ENCODE peak calls at places on chromosomes 7 and 10, in ten cellular contexts. D, R, L, S, X, B, A, U, W and E are unnamed samples.

GRCh38 chr10:63375458-63375857 is 90.3 kb downstream of the JMJD1C start:
- DNase-seq in D (no peak), R (no peak), L (no peak), S (no peak), X (no peak), B (no peak), A (peak), U (no peak), W (no peak), E (no peak)

GRCh38 chr7:12389089-12389700 is 14.5 kb downstream of the VWDE start:
- DNase-seq in D (peak), R (peak), L (peak), S (peak), X (peak), B (no peak), A (peak), U (peak), W (no peak), E (peak)

GRCh38 chr10:48416584-48417232 is 110.2 kb downstream of the MAPK8 start:
- DNase-seq in D (no peak), R (no peak), L (no peak), S (no peak), X (no peak), B (no peak), A (no peak), U (no peak), W (no peak), E (no peak)

GRCh38 chr7:17546206-17546998 is 247.9 kb downstream of the AHR start:
- DNase-seq in D (no peak), R (no peak), L (peak), S (no peak), X (no peak), B (no peak), A (peak), U (no peak), W (no peak), E (no peak)

GRCh38 chr7:12111461-12112405 is 99.4 kb upstream of the TMEM106B start:
- DNase-seq in D (no peak), R (peak), L (no peak), S (no peak), X (peak), B (no peak), A (no peak), U (peak), W (no peak), E (peak)

GRCh38 chr10:103980246-103980906 is 13.4 kb downstream of the SLK start:
- DNase-seq in D (no peak), R (no peak), L (no peak), S (no peak), X (no peak), B (no peak), A (no peak), U (no peak), W (no peak), E (no peak)

GRCh38 chr7:84948632-84949031 is 238.2 kb downstream of the SEMA3D start:
- DNase-seq in D (no peak), R (no peak), L (no peak), S (no peak), X (no peak), B (no peak), A (no peak), U (no peak), W (no peak), E (no peak)

GRCh38 chr10:48253970-48254657 is 20.4 kb downstream of the FRMPD2 start:
- DNase-seq in D (no peak), R (no peak), L (no peak), S (no peak), X (no peak), B (no peak), A (peak), U (no peak), W (no peak), E (no peak)

GRCh38 chr10:29957887-29958330 is 101.5 kb downstream of the JCAD start:
- DNase-seq in D (no peak), R (peak), L (no peak), S (no peak), X (no peak), B (peak), A (peak), U (no peak), W (no peak), E (peak)

GRCh38 chr7:27172823-27173411 is 1.2 kb downstream of the HOXA10 start:
- DNase-seq in D (peak), R (peak), L (no peak), S (no peak), X (peak), B (peak), A (peak), U (no peak), W (no peak), E (no peak)

GRCh38 chr7:144384071-144384470 is 19.4 kb downstream of the NOBOX start:
- DNase-seq in D (no peak), R (peak), L (no peak), S (peak), X (no peak), B (peak), A (peak), U (no peak), W (no peak), E (no peak)

GRCh38 chr7:5699951-5700384 is 81.5 kb downstream of the RNF216 start:
- DNase-seq in D (no peak), R (no peak), L (no peak), S (no peak), X (peak), B (no peak), A (no peak), U (no peak), W (no peak), E (no peak)

GRCh38 chr10:35821339-35821911 is 179.3 kb upstream of the FZD8 start:
- DNase-seq in D (no peak), R (no peak), L (no peak), S (no peak), X (no peak), B (no peak), A (peak), U (no peak), W (no peak), E (no peak)

GRCh38 chr7:22728416-22729029 is 1.5 kb downstream of the IL6 start:
- DNase-seq in D (no peak), R (peak), L (peak), S (peak), X (peak), B (no peak), A (peak), U (peak), W (no peak), E (no peak)

GRCh38 chr7:13946181-13946580 is 43.3 kb downstream of the ETV1 start:
- DNase-seq in D (no peak), R (no peak), L (no peak), S (no peak), X (no peak), B (no peak), A (no peak), U (no peak), W (no peak), E (no peak)

GRCh38 chr7:8146156-8146555 is 115.8 kb downstream of the ICA1 start:
- DNase-seq in D (no peak), R (no peak), L (no peak), S (no peak), X (no peak), B (no peak), A (no peak), U (no peak), W (no peak), E (no peak)

GRCh38 chr10:16943301-16944080 is 126.3 kb upstream of the RSU1 start:
- DNase-seq in D (no peak), R (no peak), L (no peak), S (no peak), X (no peak), B (no peak), A (no peak), U (no peak), W (no peak), E (no peak)

GRCh38 chr10:22988581-22989360 is 60.9 kb downstream of the ARMC3 start:
- DNase-seq in D (peak), R (peak), L (peak), S (peak), X (peak), B (peak), A (peak), U (peak), W (peak), E (peak)

GRCh38 chr10:87546221-87546620 is 41.5 kb downstream of the MINPP1 start:
- DNase-seq in D (no peak), R (no peak), L (peak), S (no peak), X (no peak), B (no peak), A (no peak), U (no peak), W (peak), E (peak)

GRCh38 chr10:58820862-58821559 is 308.3 kb downstream of the BICC1 start:
- DNase-seq in D (no peak), R (no peak), L (no peak), S (no peak), X (no peak), B (no peak), A (peak), U (no peak), W (no peak), E (no peak)

GRCh38 chr10:74799840-74800239 is 26.6 kb upstream of the KAT6B start:
- DNase-seq in D (no peak), R (no peak), L (no peak), S (no peak), X (no peak), B (no peak), A (peak), U (no peak), W (no peak), E (no peak)

GRCh38 chr7:46257766-46258448 is 336.8 kb upstream of the IGFBP3 start:
- DNase-seq in D (no peak), R (peak), L (no peak), S (peak), X (no peak), B (no peak), A (peak), U (no peak), W (no peak), E (no peak)

GRCh38 chr10:24556746-24557742 is 166.6 kb downstream of the ARHGAP21 start:
- DNase-seq in D (no peak), R (peak), L (no peak), S (peak), X (peak), B (no peak), A (peak), U (peak), W (no peak), E (no peak)

GRCh38 chr7:25084826-25085225 is 40.2 kb downstream of the CYCS start:
- DNase-seq in D (no peak), R (no peak), L (no peak), S (no peak), X (no peak), B (no peak), A (no peak), U (no peak), W (no peak), E (no peak)

GRCh38 chr7:45055594-45056219 is 33.1 kb downstream of the NACAD start:
- DNase-seq in D (no peak), R (no peak), L (no peak), S (no peak), X (no peak), B (peak), A (no peak), U (no peak), W (no peak), E (no peak)

GRCh38 chr10:94524146-94524545 is 21.4 kb upstream of the HELLS start:
- DNase-seq in D (no peak), R (no peak), L (no peak), S (no peak), X (no peak), B (no peak), A (no peak), U (no peak), W (no peak), E (no peak)

GRCh38 chr7:129825005-129825553 is 127.7 kb downstream of the UBE2H start:
- DNase-seq in D (no peak), R (peak), L (no peak), S (peak), X (peak), B (peak), A (peak), U (peak), W (no peak), E (peak)

GRCh38 chr10:62728479-62728878 is 76.0 kb upstream of the ADO start:
- DNase-seq in D (no peak), R (no peak), L (peak), S (no peak), X (no peak), B (no peak), A (peak), U (no peak), W (no peak), E (no peak)

GRCh38 chr10:118823256-118823907 is 68.6 kb upstream of the CACUL1 start:
- DNase-seq in D (no peak), R (no peak), L (no peak), S (no peak), X (no peak), B (no peak), A (no peak), U (no peak), W (no peak), E (no peak)

GRCh38 chr7:102469351-102469971 is 4.7 kb downstream of the LRWD1 start:
- DNase-seq in D (no peak), R (no peak), L (no peak), S (no peak), X (no peak), B (peak), A (no peak), U (no peak), W (no peak), E (no peak)

GRCh38 chr7:76302299-76303056 is at the start of gene HSPB1:
- DNase-seq in D (peak), R (peak), L (no peak), S (peak), X (peak), B (peak), A (peak), U (peak), W (peak), E (peak)

GRCh38 chr7:150941983-150942590 is 36.0 kb downstream of the KCNH2 start:
- DNase-seq in D (no peak), R (peak), L (no peak), S (no peak), X (no peak), B (no peak), A (no peak), U (no peak), W (no peak), E (no peak)

GRCh38 chr7:131507592-131508331 is 48.7 kb downstream of the PODXL start:
- DNase-seq in D (peak), R (peak), L (peak), S (peak), X (peak), B (peak), A (peak), U (peak), W (peak), E (peak)

GRCh38 chr7:131509087-131509486 is 47.3 kb downstream of the PODXL start:
- DNase-seq in D (no peak), R (no peak), L (no peak), S (no peak), X (no peak), B (no peak), A (no peak), U (no peak), W (no peak), E (no peak)

GRCh38 chr7:131505636-131506557 is 50.5 kb downstream of the PODXL start:
- DNase-seq in D (no peak), R (no peak), L (no peak), S (no peak), X (no peak), B (no peak), A (no peak), U (no peak), W (no peak), E (no peak)

GRCh38 chr7:131504157-131504899 is 52.1 kb downstream of the PODXL start:
- DNase-seq in D (no peak), R (no peak), L (no peak), S (no peak), X (no peak), B (no peak), A (no peak), U (no peak), W (no peak), E (no peak)

DNA sequence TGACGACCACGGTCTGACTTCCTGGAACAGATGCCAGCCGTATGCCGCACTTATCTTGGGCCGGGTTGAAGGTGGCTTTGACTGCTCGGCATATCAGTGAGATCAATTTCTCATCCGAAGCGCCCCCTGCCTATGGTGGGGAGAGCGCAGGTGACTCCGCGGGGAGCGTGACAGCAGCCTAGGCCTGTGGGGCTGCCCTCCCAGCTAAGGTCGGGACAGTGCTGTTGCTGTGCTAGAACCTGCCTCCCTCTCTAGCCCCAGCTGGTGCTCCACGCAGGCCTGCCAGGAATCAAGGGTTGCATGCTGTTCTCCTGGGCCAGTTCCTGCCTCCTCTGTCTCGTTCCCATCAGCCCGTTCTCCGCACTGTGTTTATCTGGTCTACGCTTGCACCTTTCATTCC is 49.8 kb downstream of the PODXL start:
- DNase-seq in D (peak), R (no peak), L (no peak), S (no peak), X (no peak), B (no peak), A (no peak), U (no peak), W (no peak), E (no peak)
- TF ChIP-seq CTCF in D (no peak), R (no peak), L (no peak), S (no peak), X (no peak), B (no peak), A (no peak), U (no peak), W (no peak), E (no peak)

GRCh38 chr10:70053212-70053895 is 708 bp downstream of the MACROH2A2 start:
- DNase-seq in D (no peak), R (peak), L (no peak), S (no peak), X (peak), B (no peak), A (no peak), U (peak), W (no peak), E (no peak)

GRCh38 chr10:70051878-70052277 is 768 bp upstream of the MACROH2A2 start:
- DNase-seq in D (no peak), R (no peak), L (no peak), S (no peak), X (peak), B (no peak), A (no peak), U (no peak), W (no peak), E (no peak)

GRCh38 chr10:70053896-70054641 is 1.4 kb downstream of the MACROH2A2 start:
- DNase-seq in D (no peak), R (peak), L (no peak), S (peak), X (peak), B (no peak), A (no peak), U (peak), W (no peak), E (no peak)

GRCh38 chr10:70054902-70055301 is 2.3 kb downstream of the MACROH2A2 start:
- DNase-seq in D (no peak), R (no peak), L (no peak), S (no peak), X (peak), B (no peak), A (no peak), U (no peak), W (no peak), E (no peak)

GRCh38 chr10:70052462-70053211 is at the start of gene MACROH2A2:
- DNase-seq in D (peak), R (peak), L (no peak), S (peak), X (peak), B (peak), A (peak), U (peak), W (peak), E (peak)
- TF ChIP-seq CTCF in D (no peak), R (no peak), L (no peak), S (peak), X (peak), B (peak), A (peak), U (no peak), W (no peak), E (no peak)

GRCh38 chr10:44465430-44466115 is 80.7 kb upstream of the CXCL12 start:
- DNase-seq in D (no peak), R (no peak), L (no peak), S (no peak), X (no peak), B (no peak), A (no peak), U (no peak), W (no peak), E (no peak)
- TF ChIP-seq CTCF in D (no peak), R (no peak), L (no peak), S (no peak), X (peak), B (no peak), A (no peak), U (no peak), W (no peak), E (no peak)

GRCh38 chr10:45425628-45426563 is 51.9 kb downstream of the ALOX5 start:
- DNase-seq in D (no peak), R (peak), L (no peak), S (peak), X (no peak), B (no peak), A (peak), U (no peak), W (no peak), E (no peak)
- TF ChIP-seq CTCF in D (no peak), R (no peak), L (no peak), S (no peak), X (no peak), B (no peak), A (no peak), U (no peak), W (no peak), E (no peak)

GRCh38 chr10:43376828-43377227 is 5.4 kb downstream of the FXYD4 start:
- DNase-seq in D (no peak), R (no peak), L (no peak), S (no peak), X (no peak), B (peak), A (no peak), U (no peak), W (no peak), E (no peak)
- TF ChIP-seq CTCF in D (no peak), R (no peak), L (no peak), S (no peak), X (no peak), B (no peak), A (no peak), U (no peak), W (no peak), E (no peak)

DNA sequence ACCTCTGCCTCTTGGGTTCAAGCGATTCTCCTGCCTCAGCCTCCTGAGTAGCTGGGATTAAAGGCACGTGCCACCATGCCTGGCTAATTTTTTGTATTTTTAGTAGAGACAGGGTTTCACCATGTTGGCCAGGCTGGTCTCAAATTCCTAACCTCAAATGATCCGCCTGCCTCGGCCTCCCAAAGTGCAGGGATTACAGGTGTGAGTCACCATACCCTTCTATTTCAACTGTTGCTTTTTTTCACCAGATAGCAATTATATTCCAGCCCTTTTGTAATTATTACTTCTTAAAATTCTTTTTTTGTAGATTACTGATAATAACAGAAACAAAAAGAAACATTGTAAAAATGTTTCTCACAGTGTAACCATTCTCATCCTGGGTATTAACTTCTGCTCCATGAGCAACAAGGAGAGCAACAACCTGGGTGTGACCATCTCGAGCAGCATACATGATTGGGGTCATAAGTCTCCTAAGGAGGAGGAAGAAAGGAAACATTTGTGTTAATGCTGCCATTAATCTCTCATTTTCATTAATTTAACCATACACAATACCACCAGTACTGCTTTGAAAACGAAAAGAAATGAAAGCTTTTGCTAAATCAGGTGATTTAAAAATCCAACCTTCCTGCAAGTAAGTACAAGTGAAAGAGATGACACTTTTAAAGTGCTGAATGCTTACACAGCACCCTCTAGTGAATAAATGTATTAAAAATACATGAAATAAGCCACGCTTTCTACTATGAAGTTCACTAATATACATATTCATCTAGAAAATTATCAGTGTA is 41.8 kb downstream of the ASZ1 start:
- DNase-seq in D (no peak), R (no peak), L (no peak), S (no peak), X (no peak), B (no peak), A (peak), U (no peak), W (no peak), E (no peak)
- TF ChIP-seq CTCF in D (no peak), R (no peak), L (no peak), S (peak), X (peak), B (peak), A (peak), U (no peak), W (no peak), E (peak)